ENCODE peak calls at places on chromosomes 7 and 10, in eight cellular contexts. Q is GM20000; R is WERI-Rb-1; K is body of pancreas; L is AML-193; H is cardiac muscle cell; E is activated T-cell treated with anti-CD3 and anti-CD28 coated beads for 48 hours; A is effector CD4-positive, alpha-beta T cell. S is an unnamed sample.

GRCh38 chr10:118238573-118239240 is 103.4 kb downstream of the FAM204A start:
- DNase-seq in L (no peak), Q (no peak), K (no peak), A (no peak), E (no peak), R (no peak), H (peak), S (no peak)

GRCh38 chr7:5064391-5065106 is 18.9 kb downstream of the RBAK start:
- DNase-seq in K (no peak), A (no peak), E (no peak), H (no peak), Q (no peak), R (no peak), L (no peak), S (no peak)

GRCh38 chr7:101746311-101746710 is 71.1 kb upstream of the CUX1 start:
- DNase-seq in A (no peak), E (no peak), R (no peak), Q (peak), L (peak), K (no peak), H (no peak), S (no peak)

GRCh38 chr10:49366460-49366859 is 29.4 kb downstream of the DRGX start:
- DNase-seq in R (no peak), Q (no peak), K (no peak), A (no peak), H (no peak), L (no peak), E (no peak), S (no peak)

GRCh38 chr7:28362812-28363211 is 49.5 kb upstream of the CREB5 start:
- DNase-seq in Q (no peak), K (no peak), A (no peak), R (no peak), E (no peak), L (peak), H (no peak), S (no peak)

GRCh38 chr10:77853256-77853655 is 73.3 kb downstream of the DLG5 start:
- DNase-seq in H (no peak), L (no peak), A (no peak), K (no peak), E (no peak), Q (no peak), R (no peak), S (no peak)

GRCh38 chr10:12547301-12547771 is 198.0 kb downstream of the CAMK1D start:
- DNase-seq in R (no peak), A (no peak), Q (no peak), E (no peak), L (no peak), H (no peak), K (no peak), S (no peak)

GRCh38 chr10:821322-821721 is 110.2 kb downstream of the LARP4B start:
- DNase-seq in A (no peak), R (no peak), E (no peak), K (no peak), Q (no peak), L (no peak), H (peak), S (no peak)

GRCh38 chr10:3330687-3331086 is 158.1 kb upstream of the PITRM1 start:
- DNase-seq in E (no peak), H (peak), R (no peak), K (no peak), Q (no peak), A (no peak), L (no peak), S (no peak)

GRCh38 chr7:1274876-1275684 is 42.4 kb downstream of the UNCX start:
- DNase-seq in R (no peak), A (no peak), E (no peak), L (no peak), Q (no peak), K (no peak), H (no peak), S (no peak)

GRCh38 chr7:42931447-42931833 is 534 bp downstream of the PSMA2 start:
- DNase-seq in A (no peak), L (no peak), E (no peak), K (no peak), Q (no peak), H (no peak), R (no peak), S (no peak)

GRCh38 chr7:95199779-95200558 is 124.4 kb downstream of the PON1 start:
- DNase-seq in E (no peak), R (peak), L (no peak), Q (peak), A (no peak), H (peak), K (peak), S (no peak)

GRCh38 chr7:106781007-106781406 is 84.1 kb upstream of the PIK3CG start:
- DNase-seq in H (peak), E (no peak), L (no peak), R (no peak), Q (no peak), A (no peak), K (no peak), S (no peak)

GRCh38 chr10:79502561-79503309 is 9.6 kb upstream of the EIF5AL1 start:
- DNase-seq in H (peak), Q (no peak), L (no peak), R (peak), E (no peak), A (no peak), K (no peak), S (no peak)